ENCODE peak calls at places on chromosome X, in seven cellular contexts. Z is right lobe of liver, B is fibroblast of lung, W is pancreas, U is heart right ventricle, E is tibial artery, D is osteocyte. N is an unnamed sample.

GRCh38 chrX:132022863-132023116 is 312 bp upstream of the STK26 start:
- DNase-seq in B (no peak), Z (no peak), U (no peak), E (no peak), W (no peak), D (no peak), N (no peak)

GRCh38 chrX:41563881-41564280 is 116.7 kb downstream of the NYX start:
- DNase-seq in Z (no peak), U (no peak), E (no peak), D (no peak), B (peak; percentile 52), W (no peak), N (no peak)

GRCh38 chrX:128807367-128807766 is 715.9 kb downstream of the SMARCA1 start:
- DNase-seq in U (no peak), D (no peak), E (no peak), Z (no peak), B (no peak), W (peak; percentile 24), N (no peak)

GRCh38 chrX:120308959-120309872 is 2.0 kb downstream of the TMEM255A start:
- DNase-seq in U (peak; percentile 36), D (no peak), B (peak; percentile 76), Z (peak; percentile 60), E (peak; percentile 63), W (peak; percentile 62), N (peak; percentile 75)

GRCh38 chrX:11196476-11196875 is 85.3 kb downstream of the HCCS start:
- DNase-seq in D (no peak), B (peak; percentile 4), E (no peak), W (no peak), U (no peak), Z (no peak), N (no peak)

GRCh38 chrX:55663584-55663983 is 40.4 kb downstream of the FOXR2 start:
- DNase-seq in E (no peak), W (no peak), U (no peak), B (no peak), Z (no peak), D (no peak), N (no peak)

GRCh38 chrX:111322231-111322855 is 52.1 kb upstream of the CAPN6 start:
- DNase-seq in U (no peak), D (no peak), B (no peak), Z (no peak), E (no peak), W (no peak), N (no peak)

GRCh38 chrX:5236096-5236495 is 992.6 kb downstream of the NLGN4X start:
- DNase-seq in B (no peak), W (no peak), Z (no peak), U (no peak), D (no peak), E (no peak), N (no peak)

GRCh38 chrX:44043496-44043895 is 70.3 kb upstream of the NDP start:
- DNase-seq in B (peak; percentile 20), W (no peak), E (no peak), Z (no peak), D (no peak), U (no peak), N (peak; percentile 4)

GRCh38 chrX:129678176-129678880 is 23.6 kb upstream of the APLN start:
- DNase-seq in Z (peak; percentile 49), E (peak; percentile 75), U (peak; percentile 14), D (peak; percentile 69), B (peak; percentile 26), W (peak; percentile 53), N (peak; percentile 59)

DNA sequence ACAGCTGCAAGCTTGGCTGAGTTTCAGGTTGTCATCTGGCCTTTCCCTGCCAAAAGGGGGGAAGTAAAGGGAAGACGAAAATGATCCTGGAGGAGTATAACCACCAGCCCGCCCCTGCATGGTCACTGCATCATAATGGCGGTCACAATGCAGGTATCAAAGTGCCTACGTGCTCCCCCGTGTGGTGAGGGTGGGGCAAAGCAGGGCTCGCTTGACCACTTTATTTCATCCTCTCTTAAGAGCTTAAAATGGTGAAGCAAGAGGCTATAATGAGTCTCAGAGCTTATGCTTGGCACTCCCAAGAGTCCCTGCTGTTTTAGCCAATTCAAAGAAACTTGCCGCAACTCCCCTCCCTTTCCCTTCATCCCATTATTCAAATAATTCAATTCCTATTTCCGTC is 105.6 kb downstream of the APOOL start:
- DNase-seq in B (no peak), Z (no peak), U (no peak), W (no peak), E (no peak), D (no peak), N (peak; percentile 12)
- TF ChIP-seq CTCF in B (peak; percentile 22), Z (peak; percentile 43), U (peak; percentile 9), W (peak; percentile 39), E (no peak), D (peak; percentile 30), N (no peak)

DNA sequence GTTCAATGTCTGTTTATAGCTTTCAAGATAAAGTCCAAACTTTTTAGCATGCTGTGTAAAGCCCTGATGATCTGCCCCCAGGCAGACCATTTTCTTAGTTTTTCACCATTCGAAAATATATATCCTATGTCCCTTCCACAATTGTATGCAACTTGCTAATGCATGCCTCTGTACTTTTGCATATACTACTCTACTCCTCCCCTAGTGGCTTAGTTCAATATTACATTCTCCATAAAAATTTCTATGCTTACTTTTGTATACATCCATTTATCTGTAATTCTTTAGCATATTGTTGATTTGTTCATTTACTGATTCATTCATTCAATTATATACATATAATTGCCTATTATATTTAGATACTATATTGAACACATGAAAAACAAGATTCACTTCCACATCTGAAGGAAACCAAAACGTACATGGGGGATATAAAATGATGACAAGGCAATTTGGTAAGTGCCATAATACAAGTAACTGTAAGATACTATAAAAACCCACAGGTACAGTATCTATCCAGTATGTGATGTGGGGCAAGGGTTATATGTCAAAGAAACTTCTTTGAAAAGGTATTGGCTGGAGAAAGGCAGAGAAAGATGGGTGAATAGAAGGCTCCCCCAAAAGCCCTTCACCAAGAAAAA is 902.5 kb downstream of the FAM133A start:
- DNase-seq in E (no peak), U (no peak), W (no peak), Z (no peak), D (no peak), B (no peak), N (no peak)
- TF ChIP-seq CTCF in E (no peak), U (no peak), W (no peak), Z (peak; percentile 21), D (no peak), B (no peak), N (no peak)

GRCh38 chrX:2658585-2659292 is 32.4 kb upstream of the CD99 start:
- DNase-seq in D (no peak), B (no peak), W (no peak), E (no peak), Z (no peak), U (no peak), N (no peak)

GRCh38 chrX:2662586-2662985 is 28.5 kb upstream of the CD99 start:
- DNase-seq in W (no peak), D (no peak), E (no peak), B (no peak), U (no peak), Z (no peak), N (no peak)

GRCh38 chrX:2654436-2655340 is 36.4 kb upstream of the CD99 start:
- DNase-seq in W (peak; percentile 58), U (no peak), E (no peak), Z (peak; percentile 94), D (no peak), B (no peak), N (no peak)

GRCh38 chrX:2656243-2656836 is 34.8 kb upstream of the CD99 start:
- DNase-seq in W (no peak), B (no peak), D (no peak), E (no peak), U (no peak), Z (no peak), N (no peak)

GRCh38 chrX:2657532-2657931 is 33.6 kb upstream of the CD99 start:
- DNase-seq in B (no peak), U (no peak), W (no peak), Z (no peak), E (no peak), D (no peak), N (no peak)
- TF ChIP-seq CTCF in B (no peak), U (no peak), W (no peak), Z (no peak), E (no peak), D (no peak), N (no peak)

GRCh38 chrX:14528629-14529287 is 578 bp upstream of the GLRA2 start:
- DNase-seq in D (no peak), U (peak; percentile 31), W (no peak), B (no peak), E (no peak), Z (peak; percentile 47), N (peak; percentile 72)
- TF ChIP-seq CTCF in D (no peak), U (peak; percentile 40), W (no peak), B (peak; percentile 42), E (no peak), Z (peak; percentile 48), N (no peak)

DNA sequence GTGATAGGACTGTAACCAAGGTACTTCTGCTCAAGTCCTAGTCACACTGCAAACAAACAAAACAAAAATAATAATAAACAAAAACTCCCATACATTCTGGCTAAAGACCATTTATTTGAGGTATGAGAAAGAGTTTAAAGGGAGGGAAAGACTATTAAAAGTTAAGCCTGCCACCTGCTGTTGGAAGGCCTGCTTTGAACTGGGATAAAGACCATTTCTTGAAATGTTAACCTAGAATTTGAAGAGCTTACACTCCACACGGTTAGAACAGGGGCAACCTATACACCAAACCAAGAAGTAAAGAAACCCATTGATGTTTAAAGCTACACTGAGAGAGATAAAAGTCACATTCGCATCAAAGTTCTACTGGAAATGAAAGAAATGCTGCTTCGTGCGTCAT is 548.7 kb upstream of the DIPK2B start:
- DNase-seq in W (no peak), D (no peak), E (no peak), U (no peak), B (no peak), Z (no peak), N (no peak)
- TF ChIP-seq CTCF in W (no peak), D (peak; percentile 60), E (peak; percentile 19), U (peak; percentile 39), B (peak; percentile 48), Z (peak; percentile 30), N (peak; percentile 18)

GRCh38 chrX:50978920-50979660 is 68.6 kb downstream of the BMP15 start:
- DNase-seq in Z (no peak), B (peak; percentile 4), D (no peak), U (no peak), W (no peak), E (no peak), N (no peak)
- TF ChIP-seq CTCF in Z (no peak), B (no peak), D (no peak), U (no peak), W (no peak), E (no peak), N (no peak)

DNA sequence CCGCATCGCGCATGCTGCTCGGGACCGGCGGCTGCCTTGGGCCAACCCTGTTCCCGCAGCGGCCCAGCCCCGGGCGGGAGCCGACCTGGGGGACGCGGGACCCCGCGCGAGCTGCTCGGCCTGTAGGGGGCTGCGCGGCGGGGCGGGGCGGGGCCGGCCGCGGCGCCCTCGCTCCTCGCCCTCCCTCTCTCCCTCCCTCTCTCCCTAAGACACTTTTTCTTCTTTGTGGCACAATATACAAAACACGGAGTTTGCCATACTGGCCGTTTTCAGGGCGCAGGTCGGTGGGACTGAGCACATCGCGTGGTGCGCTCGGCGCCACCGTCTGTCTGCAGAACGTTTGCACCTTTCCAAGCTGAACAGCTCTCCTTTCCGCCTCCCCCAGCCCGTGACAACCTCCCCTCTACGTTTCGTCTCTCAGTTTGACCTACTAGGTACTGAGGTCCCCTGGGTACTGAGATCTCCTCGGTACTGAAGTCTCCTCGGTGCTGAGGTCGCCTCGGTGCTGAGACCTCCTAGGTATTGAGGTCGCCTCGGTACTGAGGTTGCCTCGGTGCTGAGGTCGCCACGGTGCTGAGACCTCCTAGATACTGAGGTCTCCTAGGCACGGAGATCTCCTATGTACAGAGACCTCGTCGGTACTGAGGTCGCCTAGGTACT is 261.1 kb upstream of the PLCXD1 start:
- DNase-seq in Z (no peak), B (no peak), W (no peak), D (peak; percentile 65), E (no peak), U (no peak), N (no peak)
- TF ChIP-seq CTCF in Z (no peak), B (no peak), W (no peak), D (peak; percentile 27), E (no peak), U (no peak), N (no peak)

N was measured in activated CD8-positive, alpha-beta T cell treated with anti-CD3 and anti-CD28 coated beads for 36 hours.